ENCODE peak calls at places on chromosomes 2 and 18, in six cellular contexts. W, I, R, E, J and O are unnamed samples. For H3K4me1, the result is how much of the 10 kb centered on the place peaks cover.

GRCh38 chr2:177393824-177394614 is 1.4 kb downstream of the AGPS start:
- DNase-seq in R (no peak), J (no peak), W (no peak), I (no peak), E (no peak), O (no peak)

GRCh38 chr2:216768908-216769401 is 73.6 kb upstream of the IGFBP5 start:
- DNase-seq in J (no peak), E (no peak), W (no peak), I (no peak), R (no peak), O (no peak)

GRCh38 chr2:205166749-205167148 is 515.6 kb upstream of the NRP2 start:
- DNase-seq in R (no peak), I (no peak), E (no peak), W (peak), J (no peak), O (no peak)

GRCh38 chr2:29725610-29726009 is 195.8 kb downstream of the ALK start:
- DNase-seq in R (no peak), W (no peak), E (no peak), J (no peak), I (no peak), O (no peak)

GRCh38 chr2:234258562-234259141 is 208.2 kb downstream of the SPP2 start:
- DNase-seq in I (no peak), R (no peak), E (no peak), J (no peak), W (no peak), O (no peak)

GRCh38 chr2:44169155-44169898 is 652 bp downstream of the PPM1B start:
- DNase-seq in J (peak), R (peak), W (peak), I (peak), E (peak), O (peak)

GRCh38 chr2:64391459-64391858 is 62.5 kb upstream of the LGALSL start:
- DNase-seq in I (no peak), W (no peak), J (no peak), E (no peak), R (no peak), O (no peak)

GRCh38 chr2:233267516-233268245 is 16.2 kb downstream of the ATG16L1 start:
- DNase-seq in W (no peak), I (no peak), R (no peak), E (no peak), J (no peak), O (peak)

GRCh38 chr2:48474599-48475298 is 55.2 kb upstream of the STON1 start:
- DNase-seq in R (no peak), I (no peak), J (no peak), W (no peak), E (no peak), O (no peak)

GRCh38 chr2:25109822-25110221 is 58.6 kb downstream of the POMC start:
- DNase-seq in J (no peak), W (no peak), E (no peak), R (no peak), I (no peak), O (no peak)

GRCh38 chr2:25116956-25117355 is 51.4 kb downstream of the POMC start:
- DNase-seq in W (no peak), R (no peak), E (no peak), I (no peak), J (no peak), O (no peak)

GRCh38 chr2:25115902-25116301 is 52.5 kb downstream of the POMC start:
- DNase-seq in W (no peak), R (no peak), E (no peak), I (no peak), J (no peak), O (no peak)

GRCh38 chr2:25115249-25115883 is 53.0 kb downstream of the POMC start:
- DNase-seq in W (no peak), J (no peak), E (no peak), R (no peak), I (no peak), O (no peak)

DNA sequence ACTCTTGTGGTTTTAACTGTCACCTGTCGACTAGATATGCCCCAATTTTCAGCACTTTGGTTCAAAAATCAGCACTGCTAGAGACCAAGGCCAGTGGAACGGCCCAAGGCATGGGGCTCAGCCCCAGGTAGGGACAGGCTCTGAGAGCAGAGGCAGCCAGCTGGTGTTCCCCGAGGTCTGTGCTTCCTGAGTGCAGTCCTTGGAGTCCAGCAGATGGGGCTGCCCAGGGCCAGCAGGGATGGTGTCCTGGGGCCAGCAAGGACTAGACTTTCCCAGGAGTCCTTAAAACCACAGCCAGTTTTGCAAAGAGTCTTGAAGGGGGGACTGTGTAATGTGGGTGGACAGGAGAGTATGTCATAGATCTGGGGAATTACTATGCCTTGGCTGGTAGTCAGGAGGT is 56.3 kb downstream of the POMC start:
- DNase-seq in J (no peak), R (no peak), I (no peak), W (no peak), E (no peak), O (no peak)
- TF ChIP-seq CTCF in J (no peak), R (no peak), I (no peak), W (no peak), E (no peak), O (no peak)

GRCh38 chr2:231397011-231397927 is 1.8 kb downstream of the B3GNT7 start:
- DNase-seq in I (no peak), E (no peak), W (no peak), J (no peak), R (no peak), O (no peak)
- H3K4me1 ChIP-seq in I (under half), E (under half), W (under half), J (under half), R (under half), O (under half)

GRCh38 chr2:37637985-37638384 is 33.5 kb downstream of the CDC42EP3 start:
- DNase-seq in E (no peak), J (no peak), I (no peak), R (no peak), W (no peak), O (peak)

GRCh38 chr2:37635359-37636208 is 35.9 kb downstream of the CDC42EP3 start:
- DNase-seq in J (no peak), I (no peak), W (peak), E (peak), R (no peak), O (peak)

GRCh38 chr2:37638973-37639372 is 32.5 kb downstream of the CDC42EP3 start:
- DNase-seq in J (no peak), I (no peak), W (no peak), R (no peak), E (no peak), O (no peak)

GRCh38 chr2:37636209-37637077 is 35.0 kb downstream of the CDC42EP3 start:
- DNase-seq in I (no peak), R (no peak), E (no peak), W (no peak), J (no peak), O (no peak)

GRCh38 chr2:37637122-37637875 is 34.1 kb downstream of the CDC42EP3 start:
- DNase-seq in E (no peak), R (no peak), J (no peak), I (no peak), W (no peak), O (no peak)
- TF ChIP-seq CTCF in E (no peak), R (no peak), J (no peak), I (no peak), W (no peak), O (no peak)

GRCh38 chr2:20207051-20207450 is 17.9 kb downstream of the SDC1 start:
- DNase-seq in R (no peak), W (no peak), I (no peak), J (no peak), E (no peak), O (no peak)
- H3K4me1 ChIP-seq in R (under half), W (under half), I (under half), J (under half), E (under half), O (under half)

GRCh38 chr2:7567646-7568045 is 650.4 kb downstream of the RNF144A start:
- DNase-seq in R (no peak), J (no peak), E (no peak), I (no peak), W (no peak), O (no peak)
- TF ChIP-seq CTCF in R (no peak), J (no peak), E (no peak), I (no peak), W (no peak), O (no peak)

DNA sequence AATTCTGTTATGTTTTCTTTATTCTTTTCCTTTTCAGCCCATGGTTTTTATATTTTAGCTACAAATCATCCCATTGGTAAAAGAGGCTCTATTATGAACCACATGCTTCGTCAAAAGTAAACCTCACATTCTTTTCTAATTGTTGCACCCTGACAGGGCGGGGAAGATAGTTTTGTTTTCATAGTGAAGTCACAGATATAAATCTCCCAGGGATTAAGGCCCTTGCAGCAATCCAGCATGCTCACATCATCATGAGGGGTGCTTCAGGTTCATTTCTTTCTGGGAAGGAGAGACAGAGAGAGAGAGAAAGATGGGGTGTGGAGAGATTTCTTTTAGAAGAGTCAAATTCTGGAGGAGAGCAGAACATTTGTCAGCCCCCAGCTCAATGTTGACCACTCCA is 124.5 kb upstream of the CDC42EP3 start:
- DNase-seq in W (no peak), R (no peak), I (no peak), J (no peak), E (no peak), O (no peak)
- H3K4me1 ChIP-seq in W (under half), R (under half), I (under half), J (under half), E (under half), O (under half)

DNA sequence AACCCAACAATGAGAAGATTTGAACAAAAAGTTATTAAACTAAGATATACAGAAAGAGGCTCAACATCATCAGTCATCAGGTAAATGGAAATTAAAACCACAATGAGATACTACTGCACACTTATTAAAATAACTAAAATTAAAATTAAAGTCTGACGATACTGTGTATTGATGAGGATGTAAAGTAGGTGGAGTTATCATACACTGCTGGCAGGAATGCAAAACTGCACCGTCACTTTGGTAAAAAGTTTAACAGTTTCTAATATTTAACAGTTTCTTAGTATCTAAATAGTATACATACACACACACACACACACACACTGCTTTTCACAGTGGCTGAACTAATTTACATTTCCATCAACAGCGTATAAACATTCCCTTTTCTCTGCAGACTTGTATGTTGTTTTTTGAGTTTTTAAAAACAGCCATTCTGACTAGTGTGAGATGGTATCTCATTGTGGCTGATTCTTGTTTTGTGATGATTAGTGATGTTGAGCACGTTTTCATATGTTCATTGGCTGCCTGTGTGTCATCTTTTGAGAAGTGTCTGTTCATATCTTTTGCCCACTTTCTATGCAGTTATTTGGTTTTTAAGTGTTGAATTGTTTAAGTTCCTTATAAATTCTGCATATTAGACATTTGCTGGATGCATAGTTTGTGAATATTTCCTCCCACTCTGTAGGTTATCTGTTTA is 726.9 kb upstream of the CHAC2 start:
- DNase-seq in R (no peak), E (no peak), I (no peak), W (no peak), J (no peak), O (no peak)
- TF ChIP-seq CTCF in R (no peak), E (no peak), I (no peak), W (no peak), J (no peak), O (no peak)

GRCh38 chr2:46852598-46852997 is 63.0 kb downstream of the MCFD2 start:
- DNase-seq in W (no peak), J (no peak), E (no peak), I (no peak), R (no peak), O (no peak)
- H3K4me1 ChIP-seq in W (under half), J (under half), E (under half), I (under half), R (under half), O (half or more)

GRCh38 chr18:75884728-75885127 is 457.2 kb upstream of the SMIM21 start:
- DNase-seq in E (no peak), R (no peak), W (no peak), J (no peak), I (no peak), O (no peak)
- TF ChIP-seq CTCF in E (no peak), R (peak), W (no peak), J (no peak), I (no peak), O (no peak)